ENCODE peak calls at places on chromosomes 5 and 9, in eight cellular contexts. One of them, this sample, is unnamed.

GRCh38 chr9:102507044-102507687 is 488.0 kb upstream of the CYLC2 start:
- DNase-seq in H54: no peak
- DNase-seq in LoVo: no peak
- DNase-seq in WTC11: no peak
- DNase-seq in uterus: no peak
- DNase-seq in activated T-cell treated with anti-CD3 and anti-CD28 coated beads for 24 hours: no peak
- DNase-seq in activated CD8-positive, alpha-beta memory T cell treated with anti-CD3 and anti-CD28 coated beads for 48 hours: no peak
- DNase-seq in left lobe of liver: no peak
- DNase-seq in this sample: no peak

GRCh38 chr5:178989311-178989710 is 5.8 kb downstream of the GRM6 start:
- DNase-seq in H54: no peak
- DNase-seq in activated T-cell treated with anti-CD3 and anti-CD28 coated beads for 24 hours: no peak
- DNase-seq in uterus: no peak
- DNase-seq in left lobe of liver: peak; percentile 21
- DNase-seq in activated CD8-positive, alpha-beta memory T cell treated with anti-CD3 and anti-CD28 coated beads for 48 hours: no peak
- DNase-seq in WTC11: no peak
- DNase-seq in LoVo: no peak
- DNase-seq in this sample: no peak

GRCh38 chr9:110502842-110503241 is 76.7 kb downstream of the SVEP1 start:
- DNase-seq in activated T-cell treated with anti-CD3 and anti-CD28 coated beads for 24 hours: no peak
- DNase-seq in uterus: no peak
- DNase-seq in activated CD8-positive, alpha-beta memory T cell treated with anti-CD3 and anti-CD28 coated beads for 48 hours: no peak
- DNase-seq in left lobe of liver: no peak
- DNase-seq in H54: no peak
- DNase-seq in WTC11: no peak
- DNase-seq in LoVo: no peak
- DNase-seq in this sample: no peak

GRCh38 chr5:149685494-149685893 is 44.6 kb upstream of the PPARGC1B start:
- DNase-seq in left lobe of liver: no peak
- DNase-seq in LoVo: no peak
- DNase-seq in uterus: no peak
- DNase-seq in WTC11: no peak
- DNase-seq in activated T-cell treated with anti-CD3 and anti-CD28 coated beads for 24 hours: no peak
- DNase-seq in activated CD8-positive, alpha-beta memory T cell treated with anti-CD3 and anti-CD28 coated beads for 48 hours: no peak
- DNase-seq in H54: no peak
- DNase-seq in this sample: no peak

GRCh38 chr5:5675511-5675910 is 253.0 kb downstream of the ICE1 start:
- DNase-seq in left lobe of liver: no peak
- DNase-seq in WTC11: no peak
- DNase-seq in activated T-cell treated with anti-CD3 and anti-CD28 coated beads for 24 hours: no peak
- DNase-seq in activated CD8-positive, alpha-beta memory T cell treated with anti-CD3 and anti-CD28 coated beads for 48 hours: no peak
- DNase-seq in uterus: no peak
- DNase-seq in LoVo: no peak
- DNase-seq in H54: no peak
- DNase-seq in this sample: no peak

GRCh38 chr9:116713266-116713665 is 26.2 kb downstream of the TRIM32 start:
- DNase-seq in uterus: no peak
- DNase-seq in LoVo: no peak
- DNase-seq in activated CD8-positive, alpha-beta memory T cell treated with anti-CD3 and anti-CD28 coated beads for 48 hours: no peak
- DNase-seq in activated T-cell treated with anti-CD3 and anti-CD28 coated beads for 24 hours: no peak
- DNase-seq in WTC11: no peak
- DNase-seq in H54: no peak
- DNase-seq in left lobe of liver: no peak
- DNase-seq in this sample: peak; percentile 12

GRCh38 chr9:123246534-123246933 is 21.9 kb downstream of the STRBP start:
- DNase-seq in left lobe of liver: no peak
- DNase-seq in H54: no peak
- DNase-seq in WTC11: no peak
- DNase-seq in uterus: no peak
- DNase-seq in activated T-cell treated with anti-CD3 and anti-CD28 coated beads for 24 hours: no peak
- DNase-seq in activated CD8-positive, alpha-beta memory T cell treated with anti-CD3 and anti-CD28 coated beads for 48 hours: no peak
- DNase-seq in LoVo: peak; percentile 13
- DNase-seq in this sample: peak; percentile 6

GRCh38 chr9:89079421-89079820 is 88.2 kb downstream of the S1PR3 start:
- DNase-seq in activated T-cell treated with anti-CD3 and anti-CD28 coated beads for 24 hours: no peak
- DNase-seq in LoVo: no peak
- DNase-seq in left lobe of liver: no peak
- DNase-seq in H54: no peak
- DNase-seq in activated CD8-positive, alpha-beta memory T cell treated with anti-CD3 and anti-CD28 coated beads for 48 hours: no peak
- DNase-seq in uterus: no peak
- DNase-seq in WTC11: no peak
- DNase-seq in this sample: no peak

GRCh38 chr5:132103969-132104391 is 30.4 kb downstream of the CSF2 start:
- DNase-seq in activated T-cell treated with anti-CD3 and anti-CD28 coated beads for 24 hours: no peak
- DNase-seq in activated CD8-positive, alpha-beta memory T cell treated with anti-CD3 and anti-CD28 coated beads for 48 hours: no peak
- DNase-seq in LoVo: no peak
- DNase-seq in uterus: no peak
- DNase-seq in WTC11: no peak
- DNase-seq in H54: no peak
- DNase-seq in left lobe of liver: no peak
- DNase-seq in this sample: no peak

GRCh38 chr9:71663931-71664459 is 104.3 kb downstream of the CEMIP2 start:
- DNase-seq in activated T-cell treated with anti-CD3 and anti-CD28 coated beads for 24 hours: no peak
- DNase-seq in activated CD8-positive, alpha-beta memory T cell treated with anti-CD3 and anti-CD28 coated beads for 48 hours: no peak
- DNase-seq in H54: no peak
- DNase-seq in left lobe of liver: no peak
- DNase-seq in LoVo: no peak
- DNase-seq in uterus: no peak
- DNase-seq in WTC11: no peak
- DNase-seq in this sample: no peak

GRCh38 chr5:83467315-83468044 is 4.1 kb upstream of the VCAN start:
- DNase-seq in H54: no peak
- DNase-seq in activated CD8-positive, alpha-beta memory T cell treated with anti-CD3 and anti-CD28 coated beads for 48 hours: no peak
- DNase-seq in uterus: peak; percentile 41
- DNase-seq in WTC11: no peak
- DNase-seq in left lobe of liver: no peak
- DNase-seq in LoVo: no peak
- DNase-seq in activated T-cell treated with anti-CD3 and anti-CD28 coated beads for 24 hours: no peak
- DNase-seq in this sample: no peak

GRCh38 chr9:136143215-136144001 is 24.7 kb upstream of the TMEM250 start:
- DNase-seq in WTC11: peak; percentile 80
- DNase-seq in left lobe of liver: no peak
- DNase-seq in activated T-cell treated with anti-CD3 and anti-CD28 coated beads for 24 hours: no peak
- DNase-seq in uterus: no peak
- DNase-seq in LoVo: peak; percentile 11
- DNase-seq in activated CD8-positive, alpha-beta memory T cell treated with anti-CD3 and anti-CD28 coated beads for 48 hours: no peak
- DNase-seq in H54: peak; percentile 79
- DNase-seq in this sample: peak; percentile 63

GRCh38 chr5:72410896-72411295 is 90.7 kb downstream of the PTCD2 start:
- DNase-seq in LoVo: no peak
- DNase-seq in activated T-cell treated with anti-CD3 and anti-CD28 coated beads for 24 hours: no peak
- DNase-seq in WTC11: no peak
- DNase-seq in uterus: no peak
- DNase-seq in left lobe of liver: no peak
- DNase-seq in H54: no peak
- DNase-seq in activated CD8-positive, alpha-beta memory T cell treated with anti-CD3 and anti-CD28 coated beads for 48 hours: no peak
- DNase-seq in this sample: no peak

GRCh38 chr9:110069326-110070248 is 138.4 kb downstream of the C9orf152 start:
- DNase-seq in activated T-cell treated with anti-CD3 and anti-CD28 coated beads for 24 hours: no peak
- DNase-seq in WTC11: no peak
- DNase-seq in H54: peak; percentile 62
- DNase-seq in activated CD8-positive, alpha-beta memory T cell treated with anti-CD3 and anti-CD28 coated beads for 48 hours: no peak
- DNase-seq in uterus: peak; percentile 39
- DNase-seq in LoVo: no peak
- DNase-seq in left lobe of liver: no peak
- DNase-seq in this sample: no peak

GRCh38 chr9:19379697-19380046 is 364 bp downstream of the RPS6 start:
- DNase-seq in H54: no peak
- DNase-seq in left lobe of liver: no peak
- DNase-seq in activated CD8-positive, alpha-beta memory T cell treated with anti-CD3 and anti-CD28 coated beads for 48 hours: no peak
- DNase-seq in activated T-cell treated with anti-CD3 and anti-CD28 coated beads for 24 hours: no peak
- DNase-seq in LoVo: no peak
- DNase-seq in uterus: no peak
- DNase-seq in WTC11: peak; percentile 21
- DNase-seq in this sample: peak; percentile 37

GRCh38 chr5:89313044-89313443 is 430.1 kb upstream of the MEF2C start:
- DNase-seq in left lobe of liver: no peak
- DNase-seq in H54: no peak
- DNase-seq in uterus: no peak
- DNase-seq in LoVo: no peak
- DNase-seq in WTC11: no peak
- DNase-seq in activated T-cell treated with anti-CD3 and anti-CD28 coated beads for 24 hours: no peak
- DNase-seq in activated CD8-positive, alpha-beta memory T cell treated with anti-CD3 and anti-CD28 coated beads for 48 hours: no peak
- DNase-seq in this sample: no peak

GRCh38 chr9:83111169-83111568 is 48.2 kb upstream of the RASEF start:
- DNase-seq in activated T-cell treated with anti-CD3 and anti-CD28 coated beads for 24 hours: no peak
- DNase-seq in H54: no peak
- DNase-seq in left lobe of liver: no peak
- DNase-seq in activated CD8-positive, alpha-beta memory T cell treated with anti-CD3 and anti-CD28 coated beads for 48 hours: no peak
- DNase-seq in WTC11: no peak
- DNase-seq in uterus: no peak
- DNase-seq in LoVo: no peak
- DNase-seq in this sample: no peak

GRCh38 chr9:19533373-19533772 is 124.6 kb downstream of the ACER2 start:
- DNase-seq in WTC11: no peak
- DNase-seq in LoVo: no peak
- DNase-seq in left lobe of liver: no peak
- DNase-seq in activated T-cell treated with anti-CD3 and anti-CD28 coated beads for 24 hours: no peak
- DNase-seq in H54: no peak
- DNase-seq in uterus: no peak
- DNase-seq in activated CD8-positive, alpha-beta memory T cell treated with anti-CD3 and anti-CD28 coated beads for 48 hours: no peak
- DNase-seq in this sample: no peak

GRCh38 chr5:168878121-168878520 is 299.0 kb upstream of the PANK3 start:
- DNase-seq in H54: no peak
- DNase-seq in left lobe of liver: no peak
- DNase-seq in activated T-cell treated with anti-CD3 and anti-CD28 coated beads for 24 hours: no peak
- DNase-seq in LoVo: no peak
- DNase-seq in WTC11: no peak
- DNase-seq in uterus: no peak
- DNase-seq in activated CD8-positive, alpha-beta memory T cell treated with anti-CD3 and anti-CD28 coated beads for 48 hours: no peak
- DNase-seq in this sample: no peak

GRCh38 chr9:87342743-87343142 is 154.9 kb upstream of the DAPK1 start:
- DNase-seq in WTC11: no peak
- DNase-seq in left lobe of liver: no peak
- DNase-seq in activated T-cell treated with anti-CD3 and anti-CD28 coated beads for 24 hours: no peak
- DNase-seq in uterus: peak; percentile 41
- DNase-seq in LoVo: no peak
- DNase-seq in activated CD8-positive, alpha-beta memory T cell treated with anti-CD3 and anti-CD28 coated beads for 48 hours: no peak
- DNase-seq in H54: no peak
- DNase-seq in this sample: no peak

GRCh38 chr5:74629326-74629725 is 11.2 kb downstream of the ENC1 start:
- DNase-seq in left lobe of liver: no peak
- DNase-seq in LoVo: no peak
- DNase-seq in H54: no peak
- DNase-seq in WTC11: no peak
- DNase-seq in uterus: no peak
- DNase-seq in activated CD8-positive, alpha-beta memory T cell treated with anti-CD3 and anti-CD28 coated beads for 48 hours: no peak
- DNase-seq in activated T-cell treated with anti-CD3 and anti-CD28 coated beads for 24 hours: no peak
- DNase-seq in this sample: no peak

GRCh38 chr5:119363271-119363670 is 7.5 kb downstream of the TNFAIP8 start:
- DNase-seq in LoVo: no peak
- DNase-seq in H54: no peak
- DNase-seq in uterus: no peak
- DNase-seq in WTC11: no peak
- DNase-seq in activated CD8-positive, alpha-beta memory T cell treated with anti-CD3 and anti-CD28 coated beads for 48 hours: no peak
- DNase-seq in activated T-cell treated with anti-CD3 and anti-CD28 coated beads for 24 hours: no peak
- DNase-seq in left lobe of liver: no peak
- DNase-seq in this sample: no peak

GRCh38 chr5:88556415-88556814 is 287.8 kb upstream of the TMEM161B start:
- DNase-seq in uterus: no peak
- DNase-seq in activated CD8-positive, alpha-beta memory T cell treated with anti-CD3 and anti-CD28 coated beads for 48 hours: no peak
- DNase-seq in H54: no peak
- DNase-seq in left lobe of liver: no peak
- DNase-seq in WTC11: peak; percentile 23
- DNase-seq in LoVo: no peak
- DNase-seq in activated T-cell treated with anti-CD3 and anti-CD28 coated beads for 24 hours: no peak
- DNase-seq in this sample: no peak

GRCh38 chr5:31347558-31347905 is 154.0 kb downstream of the CDH6 start:
- DNase-seq in uterus: no peak
- DNase-seq in activated CD8-positive, alpha-beta memory T cell treated with anti-CD3 and anti-CD28 coated beads for 48 hours: no peak
- DNase-seq in LoVo: no peak
- DNase-seq in left lobe of liver: no peak
- DNase-seq in WTC11: no peak
- DNase-seq in activated T-cell treated with anti-CD3 and anti-CD28 coated beads for 24 hours: no peak
- DNase-seq in H54: no peak
- DNase-seq in this sample: no peak

GRCh38 chr9:124439661-124440243 is 10.5 kb upstream of the ADGRD2 start:
- DNase-seq in WTC11: peak; percentile 2
- DNase-seq in left lobe of liver: no peak
- DNase-seq in H54: no peak
- DNase-seq in uterus: no peak
- DNase-seq in activated CD8-positive, alpha-beta memory T cell treated with anti-CD3 and anti-CD28 coated beads for 48 hours: no peak
- DNase-seq in activated T-cell treated with anti-CD3 and anti-CD28 coated beads for 24 hours: no peak
- DNase-seq in LoVo: no peak
- DNase-seq in this sample: no peak

GRCh38 chr5:69450116-69450515 is 35.2 kb downstream of the MARVELD2 start:
- DNase-seq in left lobe of liver: no peak
- DNase-seq in uterus: no peak
- DNase-seq in activated T-cell treated with anti-CD3 and anti-CD28 coated beads for 24 hours: no peak
- DNase-seq in WTC11: no peak
- DNase-seq in H54: peak; percentile 63
- DNase-seq in activated CD8-positive, alpha-beta memory T cell treated with anti-CD3 and anti-CD28 coated beads for 48 hours: no peak
- DNase-seq in LoVo: peak; percentile 64
- DNase-seq in this sample: no peak

GRCh38 chr9:114155967-114156294 is 594 bp downstream of the COL27A1 start:
- DNase-seq in activated CD8-positive, alpha-beta memory T cell treated with anti-CD3 and anti-CD28 coated beads for 48 hours: no peak
- DNase-seq in H54: no peak
- DNase-seq in activated T-cell treated with anti-CD3 and anti-CD28 coated beads for 24 hours: no peak
- DNase-seq in left lobe of liver: no peak
- DNase-seq in WTC11: peak; percentile 52
- DNase-seq in uterus: no peak
- DNase-seq in LoVo: no peak
- DNase-seq in this sample: no peak

GRCh38 chr5:178389031-178389729 is 156.6 kb upstream of the PHYKPL start:
- DNase-seq in WTC11: no peak
- DNase-seq in left lobe of liver: peak; percentile 23
- DNase-seq in activated T-cell treated with anti-CD3 and anti-CD28 coated beads for 24 hours: no peak
- DNase-seq in uterus: no peak
- DNase-seq in LoVo: no peak
- DNase-seq in H54: no peak
- DNase-seq in activated CD8-positive, alpha-beta memory T cell treated with anti-CD3 and anti-CD28 coated beads for 48 hours: no peak
- DNase-seq in this sample: no peak

GRCh38 chr9:5949103-5949699 is 58.5 kb downstream of the MLANA start:
- DNase-seq in left lobe of liver: no peak
- DNase-seq in uterus: no peak
- DNase-seq in activated CD8-positive, alpha-beta memory T cell treated with anti-CD3 and anti-CD28 coated beads for 48 hours: no peak
- DNase-seq in H54: no peak
- DNase-seq in LoVo: peak; percentile 2
- DNase-seq in activated T-cell treated with anti-CD3 and anti-CD28 coated beads for 24 hours: no peak
- DNase-seq in WTC11: no peak
- DNase-seq in this sample: no peak

GRCh38 chr5:148208226-148208625 is 5.4 kb downstream of the SPINK6 start:
- DNase-seq in WTC11: no peak
- DNase-seq in activated CD8-positive, alpha-beta memory T cell treated with anti-CD3 and anti-CD28 coated beads for 48 hours: no peak
- DNase-seq in activated T-cell treated with anti-CD3 and anti-CD28 coated beads for 24 hours: no peak
- DNase-seq in LoVo: no peak
- DNase-seq in uterus: no peak
- DNase-seq in H54: no peak
- DNase-seq in left lobe of liver: no peak
- DNase-seq in this sample: no peak